ENCODE peak calls at places on chromosomes 2 and 18, in four cellular contexts. One of them, this sample, is unnamed.

GRCh38 chr2:162025121-162025911 is 48.7 kb downstream of the DPP4 start:
- DNase-seq in thoracic aorta: no peak
- DNase-seq in colonic mucosa: no peak
- DNase-seq in Caco-2: no peak
- DNase-seq in this sample: peak

GRCh38 chr2:200843993-200844948 is 20.2 kb downstream of the CLK1 start:
- DNase-seq in thoracic aorta: no peak
- DNase-seq in Caco-2: no peak
- DNase-seq in colonic mucosa: no peak
- DNase-seq in this sample: no peak

GRCh38 chr18:79680100-79680879 is 687 bp downstream of the CTDP1 start:
- DNase-seq in colonic mucosa: peak
- DNase-seq in thoracic aorta: no peak
- DNase-seq in Caco-2: no peak
- DNase-seq in this sample: peak

GRCh38 chr2:127516031-127516430 is 10.3 kb downstream of the IWS1 start:
- DNase-seq in thoracic aorta: peak
- DNase-seq in Caco-2: no peak
- DNase-seq in colonic mucosa: peak
- DNase-seq in this sample: peak

GRCh38 chr2:197131558-197131855 is 179.1 kb downstream of the ANKRD44 start:
- DNase-seq in colonic mucosa: no peak
- DNase-seq in thoracic aorta: no peak
- DNase-seq in Caco-2: no peak
- DNase-seq in this sample: no peak

GRCh38 chr2:26454561-26455001 is 23.3 kb downstream of the OTOF start:
- DNase-seq in Caco-2: no peak
- DNase-seq in colonic mucosa: no peak
- DNase-seq in thoracic aorta: no peak
- DNase-seq in this sample: no peak

GRCh38 chr2:40087927-40088326 is 308.9 kb upstream of the THUMPD2 start:
- DNase-seq in thoracic aorta: no peak
- DNase-seq in Caco-2: no peak
- DNase-seq in colonic mucosa: no peak
- DNase-seq in this sample: no peak

GRCh38 chr2:109260116-109260855 is 131.3 kb downstream of the SH3RF3 start:
- DNase-seq in Caco-2: no peak
- DNase-seq in thoracic aorta: no peak
- DNase-seq in colonic mucosa: no peak
- DNase-seq in this sample: no peak

GRCh38 chr2:226797989-226798421 is 1.6 kb downstream of the IRS1 start:
- DNase-seq in colonic mucosa: peak
- DNase-seq in thoracic aorta: no peak
- DNase-seq in Caco-2: no peak
- DNase-seq in this sample: no peak

GRCh38 chr2:226795281-226796011 is 4.2 kb downstream of the IRS1 start:
- DNase-seq in Caco-2: no peak
- DNase-seq in thoracic aorta: no peak
- DNase-seq in colonic mucosa: no peak
- DNase-seq in this sample: no peak

GRCh38 chr2:226796012-226796839 is 3.4 kb downstream of the IRS1 start:
- DNase-seq in thoracic aorta: no peak
- DNase-seq in Caco-2: no peak
- DNase-seq in colonic mucosa: no peak
- DNase-seq in this sample: no peak

GRCh38 chr2:226797289-226797988 is 2.2 kb downstream of the IRS1 start:
- DNase-seq in thoracic aorta: no peak
- DNase-seq in Caco-2: no peak
- DNase-seq in colonic mucosa: peak
- DNase-seq in this sample: no peak

DNA sequence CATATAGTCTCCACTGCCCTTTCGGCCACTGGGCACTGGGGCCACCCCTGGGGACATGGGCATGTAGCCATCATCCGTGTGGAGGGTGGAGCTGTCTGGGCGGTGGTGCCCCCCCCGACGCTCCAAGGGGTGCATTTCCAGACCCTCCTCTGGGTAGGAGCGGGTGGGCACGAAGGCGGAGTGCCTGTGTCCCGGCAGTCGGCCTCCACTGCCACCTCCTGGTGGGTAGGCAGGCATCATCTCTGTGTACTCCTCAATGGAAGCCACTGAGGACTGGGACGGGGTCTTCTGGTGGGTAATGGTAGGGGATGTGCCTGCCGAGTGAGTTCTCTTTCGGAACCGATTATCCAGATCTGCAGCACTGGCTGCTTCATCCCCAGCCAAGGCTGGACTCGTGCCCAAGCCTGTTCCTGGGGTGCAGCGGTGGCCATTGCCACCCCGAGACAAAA is 2.8 kb downstream of the IRS1 start:
- DNase-seq in Caco-2: no peak
- DNase-seq in thoracic aorta: no peak
- DNase-seq in colonic mucosa: peak
- DNase-seq in this sample: no peak
- H3K4me3 ChIP-seq in Caco-2: no peak
- H3K4me3 ChIP-seq in thoracic aorta: peak
- H3K4me3 ChIP-seq in colonic mucosa: peak
- H3K4me3 ChIP-seq in this sample: no peak

DNA sequence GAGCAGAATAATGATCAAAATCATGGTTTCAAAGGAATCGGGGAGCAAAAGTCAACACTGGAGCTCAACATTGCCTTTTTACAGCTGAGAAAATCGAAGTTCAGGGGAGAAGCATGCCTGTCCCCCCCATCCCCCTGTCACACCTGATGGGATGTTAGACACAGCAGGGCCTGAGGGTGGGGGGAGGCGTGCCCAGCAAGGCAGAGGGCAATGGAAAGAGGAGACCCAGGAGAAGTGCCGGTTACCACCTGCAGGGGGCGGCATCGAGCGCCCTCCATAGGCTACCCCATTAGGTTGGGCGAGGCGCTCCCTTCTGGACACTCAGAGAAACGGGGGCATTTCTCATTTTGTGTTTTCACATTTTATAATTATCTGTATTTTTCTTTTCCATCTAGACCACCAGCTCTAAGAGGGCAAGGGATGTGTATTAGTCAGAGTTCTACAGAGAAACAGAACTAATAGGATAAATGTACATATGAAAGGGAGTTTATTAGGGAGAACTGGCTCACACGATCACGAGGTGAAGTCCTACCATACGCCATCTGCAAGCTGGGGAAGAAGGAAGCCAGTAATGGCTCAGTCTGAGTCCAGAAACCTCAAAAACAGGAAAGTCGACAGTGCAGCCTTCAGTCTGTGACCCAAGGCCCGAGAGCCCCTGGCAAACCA is 271.3 kb downstream of the LRATD1 start:
- DNase-seq in colonic mucosa: peak
- DNase-seq in Caco-2: peak
- DNase-seq in thoracic aorta: no peak
- DNase-seq in this sample: no peak
- TF ChIP-seq CTCF in colonic mucosa: peak
- TF ChIP-seq CTCF in Caco-2: peak
- TF ChIP-seq CTCF in thoracic aorta: peak
- TF ChIP-seq CTCF in this sample: no peak

DNA sequence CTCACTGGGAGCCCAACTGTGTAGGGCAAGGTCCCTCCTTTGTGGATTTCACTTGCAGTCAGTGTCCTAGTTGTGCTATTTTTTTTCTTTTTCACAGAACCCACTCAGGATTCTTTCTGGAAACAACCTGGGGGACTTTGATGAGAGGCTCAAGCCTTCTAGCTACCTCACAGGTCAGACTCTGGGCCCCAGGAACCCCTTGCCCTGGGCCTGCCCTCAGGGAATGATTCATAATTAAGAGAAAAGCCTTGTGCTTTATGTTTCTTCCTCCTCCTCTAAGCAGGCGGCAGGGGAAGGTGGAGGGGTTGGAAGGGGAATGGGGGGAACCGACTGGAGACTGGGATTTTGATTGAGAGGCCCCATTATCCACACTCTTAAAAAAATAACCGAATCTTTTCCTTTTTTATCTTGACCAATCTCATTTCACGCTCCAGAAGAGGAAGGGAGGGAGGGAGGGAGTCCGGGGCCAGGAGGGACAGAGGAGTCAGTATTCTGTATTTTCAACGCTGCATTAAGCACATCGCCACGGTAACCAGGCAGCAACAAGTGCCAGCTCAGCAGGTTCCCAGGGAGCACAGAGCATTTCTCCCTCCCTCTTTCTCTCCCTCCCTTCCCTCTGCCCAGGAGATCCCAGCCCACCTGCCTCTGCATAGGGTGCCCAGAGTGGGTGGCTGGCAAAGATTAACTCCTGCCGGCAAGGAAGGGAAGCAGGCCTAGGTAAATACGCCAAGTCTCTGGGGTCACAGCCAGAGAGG is 51.9 kb downstream of the PSD4 start:
- DNase-seq in colonic mucosa: no peak
- DNase-seq in thoracic aorta: no peak
- DNase-seq in Caco-2: no peak
- DNase-seq in this sample: no peak
- H3K4me3 ChIP-seq in colonic mucosa: no peak
- H3K4me3 ChIP-seq in thoracic aorta: no peak
- H3K4me3 ChIP-seq in Caco-2: no peak
- H3K4me3 ChIP-seq in this sample: no peak

DNA sequence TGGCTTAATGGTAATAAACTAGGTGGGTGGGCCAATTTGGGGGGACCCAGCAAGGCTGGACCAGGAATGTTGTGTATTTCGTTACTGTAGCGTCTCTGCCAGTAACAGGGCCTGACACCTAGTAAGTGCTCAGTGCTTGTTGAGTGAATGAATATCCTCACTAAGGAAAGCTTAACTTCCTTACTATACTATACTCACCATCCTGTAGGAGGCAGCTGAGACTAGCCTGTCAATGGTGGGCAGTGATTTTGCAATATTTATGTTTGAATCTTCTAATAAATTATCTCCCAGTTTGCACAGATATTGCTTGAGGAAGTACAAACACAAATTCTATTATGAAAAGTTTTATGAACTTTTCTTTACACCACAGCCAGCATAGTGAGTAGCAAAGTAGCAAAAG is 370.7 kb upstream of the SYT4 start:
- DNase-seq in colonic mucosa: no peak
- DNase-seq in thoracic aorta: no peak
- DNase-seq in Caco-2: no peak
- DNase-seq in this sample: no peak
- TF ChIP-seq CTCF in colonic mucosa: no peak
- TF ChIP-seq CTCF in thoracic aorta: no peak
- TF ChIP-seq CTCF in Caco-2: no peak
- TF ChIP-seq CTCF in this sample: peak

DNA sequence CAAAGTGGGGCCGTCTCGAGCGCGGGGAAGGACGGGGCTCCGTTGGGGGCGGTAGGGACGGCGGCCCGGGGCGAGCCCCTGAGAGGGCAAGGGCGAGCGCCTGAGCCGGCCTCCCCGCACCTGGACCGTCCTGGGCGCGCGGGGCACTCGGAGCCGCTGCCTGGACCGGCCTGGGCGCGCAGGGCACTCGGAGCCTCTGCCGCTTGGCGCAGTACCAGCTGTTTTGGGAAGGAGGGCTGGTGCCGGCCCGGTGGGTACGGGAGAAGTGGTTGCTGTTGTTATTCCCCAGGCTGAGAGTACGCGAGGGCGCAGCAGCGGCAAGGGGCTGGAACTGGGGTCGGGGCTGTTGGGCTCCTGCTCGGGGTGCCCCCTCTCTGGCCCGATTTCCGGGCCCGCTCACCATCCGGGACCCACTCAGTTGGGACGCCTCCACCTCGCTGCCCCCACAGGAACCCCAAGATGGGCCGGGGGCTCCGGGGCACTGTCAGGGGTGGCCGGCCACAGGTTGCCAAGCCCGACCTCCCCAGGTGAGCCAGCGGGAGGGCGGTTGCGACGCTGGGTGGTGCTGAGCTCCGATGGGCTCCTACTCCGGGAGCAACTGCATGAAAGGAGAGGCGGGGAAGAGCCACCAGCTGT is 579 bp downstream of the ARHGEF4 start:
- DNase-seq in colonic mucosa: no peak
- DNase-seq in Caco-2: no peak
- DNase-seq in thoracic aorta: no peak
- DNase-seq in this sample: no peak
- H3K4me3 ChIP-seq in colonic mucosa: peak
- H3K4me3 ChIP-seq in Caco-2: peak
- H3K4me3 ChIP-seq in thoracic aorta: peak
- H3K4me3 ChIP-seq in this sample: peak

GRCh38 chr2:214378455-214379103 is 32.3 kb upstream of the VWC2L start:
- DNase-seq in colonic mucosa: no peak
- DNase-seq in Caco-2: no peak
- DNase-seq in thoracic aorta: no peak
- DNase-seq in this sample: no peak
- TF ChIP-seq CTCF in colonic mucosa: no peak
- TF ChIP-seq CTCF in Caco-2: no peak
- TF ChIP-seq CTCF in thoracic aorta: no peak
- TF ChIP-seq CTCF in this sample: no peak

GRCh38 chr2:218265626-218266025 is 4.3 kb downstream of the AAMP start:
- DNase-seq in thoracic aorta: no peak
- DNase-seq in colonic mucosa: no peak
- DNase-seq in Caco-2: no peak
- DNase-seq in this sample: no peak

GRCh38 chr2:218261424-218262273 is 834 bp downstream of the GPBAR1 start:
- DNase-seq in thoracic aorta: no peak
- DNase-seq in Caco-2: no peak
- DNase-seq in colonic mucosa: no peak
- DNase-seq in this sample: no peak

GRCh38 chr2:218262631-218263586 is 2.1 kb downstream of the GPBAR1 start:
- DNase-seq in colonic mucosa: no peak
- DNase-seq in Caco-2: no peak
- DNase-seq in thoracic aorta: no peak
- DNase-seq in this sample: no peak

GRCh38 chr2:218264773-218265601 is 4.2 kb downstream of the GPBAR1 start:
- DNase-seq in colonic mucosa: peak
- DNase-seq in Caco-2: no peak
- DNase-seq in thoracic aorta: no peak
- DNase-seq in this sample: no peak

GRCh38 chr2:218263817-218264611 is 3.2 kb downstream of the GPBAR1 start:
- DNase-seq in colonic mucosa: no peak
- DNase-seq in thoracic aorta: no peak
- DNase-seq in Caco-2: no peak
- DNase-seq in this sample: no peak
- H3K4me3 ChIP-seq in colonic mucosa: no peak
- H3K4me3 ChIP-seq in thoracic aorta: no peak
- H3K4me3 ChIP-seq in Caco-2: no peak
- H3K4me3 ChIP-seq in this sample: no peak

DNA sequence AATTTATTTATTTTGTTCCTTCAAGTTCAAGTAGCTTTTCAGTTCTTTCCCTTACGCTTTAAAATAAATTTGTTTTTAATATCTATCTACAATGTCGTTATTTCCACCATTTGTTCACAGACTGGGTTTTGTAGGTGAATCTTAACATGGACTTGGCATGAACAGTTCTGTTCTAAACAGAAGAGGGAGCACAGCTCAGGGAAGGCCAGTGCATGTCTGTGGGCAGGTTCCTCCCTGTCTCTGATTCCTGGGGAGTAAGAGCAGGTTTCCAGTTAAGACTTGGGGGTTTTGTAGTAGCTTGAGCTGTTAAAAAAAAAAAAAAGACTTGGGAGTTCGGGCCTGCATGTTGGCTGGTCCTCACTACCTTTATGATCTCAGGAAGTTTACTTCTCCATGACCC is 11.1 kb downstream of the TTL start:
- DNase-seq in colonic mucosa: no peak
- DNase-seq in thoracic aorta: no peak
- DNase-seq in Caco-2: no peak
- DNase-seq in this sample: no peak
- TF ChIP-seq CTCF in colonic mucosa: no peak
- TF ChIP-seq CTCF in thoracic aorta: no peak
- TF ChIP-seq CTCF in Caco-2: no peak
- TF ChIP-seq CTCF in this sample: peak

GRCh38 chr2:218020966-218021535 is 18.3 kb upstream of the TNS1 start:
- DNase-seq in Caco-2: no peak
- DNase-seq in thoracic aorta: no peak
- DNase-seq in colonic mucosa: no peak
- DNase-seq in this sample: no peak
- H3K4me3 ChIP-seq in Caco-2: no peak
- H3K4me3 ChIP-seq in thoracic aorta: no peak
- H3K4me3 ChIP-seq in colonic mucosa: no peak
- H3K4me3 ChIP-seq in this sample: no peak